ENCODE peak calls at places on chromosomes 2 and 18, in eight cellular contexts. Y is activated naive CD4-positive, alpha-beta T cell; X is EL; Z is esophagus squamous epithelium; Q is MV-4-11; F is activated CD4-positive, alpha-beta T cell treated with anti-CD3 and anti-CD28 coated beads, Interleukin-2, amount 50 U/mL, for 48 hours; J is NCI-H1092 treated with DMSO at 0.1 percent for 48 hours; I is stimulated activated CD4-positive, alpha-beta T cell treated with anti-CD3 and anti-CD28 coated beads, Interleukin-1b, Interleukin-23, amount 100 ng/mL, for 48 hours. K is an unnamed sample.

GRCh38 chr2:151999058-151999457 is 99.8 kb downstream of the CACNB4 start:
- DNase-seq in Y (no peak), X (peak), Z (no peak), Q (peak), F (peak), J (peak), I (peak), K (peak)

GRCh38 chr2:12321017-12321641 is 395.6 kb upstream of the TRIB2 start:
- DNase-seq in Y (no peak), X (peak), Z (no peak), Q (no peak), F (no peak), J (no peak), I (no peak), K (peak)

GRCh38 chr18:48058486-48058885 is 128.0 kb upstream of the SMAD2 start:
- DNase-seq in Y (no peak), X (no peak), Z (no peak), Q (no peak), F (no peak), J (no peak), I (no peak), K (no peak)

GRCh38 chr2:43078781-43079755 is 147.3 kb downstream of the ZFP36L2 start:
- DNase-seq in Y (no peak), X (peak), Z (no peak), Q (no peak), F (no peak), J (no peak), I (no peak), K (no peak)

GRCh38 chr2:66862871-66863650 is 428.1 kb downstream of the MEIS1 start:
- DNase-seq in Y (no peak), X (peak), Z (no peak), Q (no peak), F (no peak), J (no peak), I (no peak), K (no peak)

GRCh38 chr2:54572636-54573531 is 116.8 kb downstream of the SPTBN1 start:
- DNase-seq in Y (peak), X (peak), Z (no peak), Q (no peak), F (peak), J (no peak), I (peak), K (no peak)

GRCh38 chr18:6917082-6917481 is 187.6 kb downstream of the ARHGAP28 start:
- DNase-seq in Y (no peak), X (peak), Z (no peak), Q (no peak), F (no peak), J (no peak), I (no peak), K (no peak)

GRCh38 chr18:46335551-46336059 is 231.4 kb downstream of the HAUS1 start:
- DNase-seq in Y (no peak), X (no peak), Z (no peak), Q (peak), F (no peak), J (peak), I (no peak), K (no peak)

GRCh38 chr18:79166702-79167101 is 97.5 kb downstream of the ATP9B start:
- DNase-seq in Y (no peak), X (no peak), Z (no peak), Q (no peak), F (no peak), J (no peak), I (no peak), K (no peak)

GRCh38 chr2:203591642-203592041 is 56.5 kb upstream of the RAPH1 start:
- DNase-seq in Y (no peak), X (peak), Z (no peak), Q (peak), F (no peak), J (no peak), I (no peak), K (no peak)

GRCh38 chr18:686339-687111 is 25.9 kb downstream of the ENOSF1 start:
- DNase-seq in Y (no peak), X (peak), Z (no peak), Q (no peak), F (no peak), J (no peak), I (no peak), K (no peak)

GRCh38 chr2:24704682-24705081 is 88.5 kb downstream of the PTRHD1 start:
- DNase-seq in Y (no peak), X (peak), Z (no peak), Q (no peak), F (no peak), J (no peak), I (no peak), K (no peak)

GRCh38 chr2:64919261-64919660 is 69.9 kb upstream of the SLC1A4 start:
- DNase-seq in Y (no peak), X (no peak), Z (no peak), Q (no peak), F (no peak), J (no peak), I (no peak), K (no peak)

GRCh38 chr2:12918841-12919445 is 202.2 kb downstream of the TRIB2 start:
- DNase-seq in Y (no peak), X (peak), Z (no peak), Q (no peak), F (no peak), J (no peak), I (no peak), K (peak)

GRCh38 chr2:215622836-215623235 is 187.0 kb upstream of the FN1 start:
- DNase-seq in Y (no peak), X (no peak), Z (no peak), Q (no peak), F (no peak), J (no peak), I (no peak), K (no peak)

GRCh38 chr18:27656905-27657304 is 471.8 kb upstream of the CHST9 start:
- DNase-seq in Y (no peak), X (no peak), Z (no peak), Q (no peak), F (no peak), J (no peak), I (no peak), K (no peak)

GRCh38 chr2:38533180-38533579 is 69.5 kb downstream of the HNRNPLL start:
- DNase-seq in Y (no peak), X (no peak), Z (no peak), Q (peak), F (no peak), J (no peak), I (no peak), K (no peak)